ENCODE peak calls at places on chromosomes 12 and 14, in six cellular contexts. I is heart left ventricle, L is right lobe of liver, O is epithelial cell of esophagus, S is fibroblast of villous mesenchyme, F is left ventricle myocardium inferior. G is an unnamed sample.

GRCh38 chr12:110533607-110534006 is 31.5 kb downstream of the RAD9B start:
- DNase-seq in L (no peak), F (no peak), S (peak), I (no peak), O (peak), G (no peak)

GRCh38 chr12:21073822-21074460 is 57.1 kb upstream of the SLCO1B1 start:
- DNase-seq in I (no peak), F (no peak), S (no peak), L (no peak), O (peak), G (no peak)

GRCh38 chr12:46472893-46473633 is 100.5 kb upstream of the SLC38A2 start:
- DNase-seq in S (peak), L (no peak), F (no peak), O (peak), I (no peak), G (peak)

GRCh38 chr14:34461334-34462131 is 507 bp downstream of the SPTSSA start:
- DNase-seq in I (peak), F (peak), O (peak), L (peak), S (peak), G (peak)

GRCh38 chr14:105487449-105487985 is 831 bp downstream of the CRIP1 start:
- DNase-seq in L (peak), S (no peak), F (peak), O (no peak), I (peak), G (no peak)

GRCh38 chr12:53506881-53507719 is at the start of gene NPFF:
- DNase-seq in L (no peak), O (no peak), I (no peak), F (no peak), S (no peak), G (no peak)

GRCh38 chr12:113702796-113703195 is 231.1 kb upstream of the LHX5 start:
- DNase-seq in L (no peak), F (no peak), I (no peak), O (no peak), S (no peak), G (no peak)

GRCh38 chr14:65043893-65044595 is 57.3 kb downstream of the FNTB start:
- DNase-seq in I (no peak), O (no peak), F (no peak), S (no peak), L (no peak), G (no peak)

GRCh38 chr12:67925077-67925476 is 64.2 kb upstream of the IFNG-AS1 start:
- DNase-seq in F (no peak), L (no peak), O (no peak), I (no peak), S (peak), G (no peak)

GRCh38 chr14:74804219-74804825 is 41.2 kb downstream of the YLPM1 start:
- DNase-seq in S (peak), I (no peak), O (peak), L (no peak), F (no peak), G (peak)
- TF ChIP-seq CTCF in S (peak), I (peak), O (peak), L (peak), F (peak), G (peak)

GRCh38 chr12:129902371-129903091 is 1.3 kb downstream of the TMEM132D start:
- DNase-seq in F (no peak), I (no peak), O (no peak), S (no peak), L (no peak), G (no peak)
- H3K4me3 ChIP-seq in F (no peak), I (no peak), O (no peak), S (no peak), L (no peak), G (no peak)

DNA sequence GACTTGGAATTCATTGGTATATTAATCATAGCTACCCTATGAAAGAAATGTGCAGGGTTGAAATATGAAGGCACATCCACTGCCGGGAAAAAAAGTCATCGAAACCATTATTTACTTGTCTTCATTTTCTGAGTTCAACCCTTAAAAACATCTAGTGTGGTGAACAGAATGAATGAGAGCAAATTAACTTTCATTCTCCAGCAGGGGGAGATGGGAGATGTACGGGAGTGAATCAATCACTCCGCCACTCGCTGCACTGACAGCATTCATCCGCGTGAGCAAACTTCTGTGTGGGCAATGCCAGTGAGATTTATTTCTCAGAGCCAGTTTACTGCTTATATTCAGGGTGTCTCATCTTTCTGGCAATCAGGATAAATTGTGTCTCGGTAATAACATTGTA is 463.5 kb upstream of the MIS18BP1 start:
- DNase-seq in F (no peak), S (no peak), O (peak), I (no peak), L (no peak), G (no peak)
- TF ChIP-seq CTCF in F (no peak), S (no peak), O (peak), I (no peak), L (no peak), G (no peak)

GRCh38 chr12:25053021-25053271 is 104.0 kb upstream of the BCAT1 start:
- DNase-seq in I (no peak), O (no peak), S (no peak), L (no peak), F (no peak), G (no peak)

GRCh38 chr12:25052191-25053020 is 103.5 kb upstream of the BCAT1 start:
- DNase-seq in S (no peak), I (no peak), F (no peak), L (no peak), O (peak), G (peak)

GRCh38 chr12:25051583-25052190 is 102.8 kb upstream of the BCAT1 start:
- DNase-seq in L (no peak), I (no peak), S (no peak), O (no peak), F (no peak), G (no peak)

GRCh38 chr12:25054076-25054782 is 105.3 kb upstream of the BCAT1 start:
- DNase-seq in I (no peak), S (no peak), O (peak), L (no peak), F (no peak), G (peak)

DNA sequence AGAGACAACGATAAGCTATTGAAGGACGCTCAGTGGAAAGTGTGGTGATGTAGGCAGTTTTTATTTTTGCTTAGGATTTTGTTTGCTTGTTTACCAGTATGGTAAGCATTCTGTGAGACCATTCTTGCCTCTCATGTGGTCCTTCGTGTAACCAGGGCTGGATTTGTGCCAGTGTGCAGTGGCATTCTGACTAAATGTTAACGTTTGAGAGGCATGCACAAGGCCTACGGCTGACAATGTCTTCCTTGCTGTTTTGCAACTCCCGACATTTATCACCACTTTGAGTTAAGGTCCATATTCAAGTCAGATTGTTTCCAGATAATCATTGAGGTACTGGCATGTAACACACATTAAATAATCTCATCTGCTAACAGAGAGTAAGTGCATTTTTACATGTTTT is 102.3 kb upstream of the BCAT1 start:
- DNase-seq in O (no peak), I (no peak), S (no peak), F (no peak), L (no peak), G (no peak)
- H3K4me3 ChIP-seq in O (no peak), I (no peak), S (no peak), F (no peak), L (no peak), G (no peak)

G was measured in cardiac fibroblast.